ENCODE peak calls at places on chromosomes 5 and 9, in five cellular contexts. Q, Z, Y, C and R are unnamed samples.

GRCh38 chr5:135343417-135343816 is 55.6 kb downstream of the MACROH2A1 start:
- DNase-seq in C (no peak), Y (peak; percentile 35), Q (peak; percentile 48), Z (no peak), R (no peak)

GRCh38 chr5:14156611-14157493 is 13.7 kb downstream of the TRIO start:
- DNase-seq in Q (peak; percentile 98), Y (peak; percentile 99), C (peak; percentile 99), Z (no peak), R (no peak)

GRCh38 chr5:167565555-167565954 is 725.9 kb upstream of the WWC1 start:
- DNase-seq in C (no peak), Y (no peak), Q (peak; percentile 24), Z (peak; percentile 16), R (no peak)

GRCh38 chr5:6832994-6833393 is 119.8 kb downstream of the TENT4A start:
- DNase-seq in C (no peak), Q (no peak), Y (no peak), Z (no peak), R (no peak)

GRCh38 chr5:119355244-119355635 is 579 bp upstream of the TNFAIP8 start:
- DNase-seq in Y (no peak), Q (peak; percentile 86), C (peak; percentile 91), Z (peak; percentile 55), R (no peak)

GRCh38 chr9:96478829-96479371 is 28.9 kb downstream of the HABP4 start:
- DNase-seq in Y (peak; percentile 75), Z (no peak), Q (no peak), C (no peak), R (no peak)

GRCh38 chr9:6354072-6354686 is 26.0 kb downstream of the TPD52L3 start:
- DNase-seq in C (no peak), Y (peak; percentile 65), Q (peak; percentile 54), Z (peak; percentile 62), R (peak; percentile 19)

GRCh38 chr5:69288069-69288468 is 44.5 kb downstream of the CCDC125 start:
- DNase-seq in Z (peak; percentile 70), C (no peak), Y (no peak), Q (no peak), R (no peak)

GRCh38 chr9:91803143-91803940 is 146.7 kb downstream of the ROR2 start:
- DNase-seq in Z (no peak), C (no peak), Q (no peak), Y (peak; percentile 37), R (no peak)

GRCh38 chr5:14364096-14364495 is 217.5 kb upstream of the OTULINL start:
- DNase-seq in Q (peak; percentile 53), C (no peak), Z (no peak), Y (no peak), R (no peak)

GRCh38 chr5:58273705-58274104 is 186.2 kb downstream of the PLK2 start:
- DNase-seq in Z (no peak), C (no peak), Y (no peak), Q (no peak), R (no peak)

GRCh38 chr5:56693220-56693579 is 122.1 kb upstream of the MAP3K1 start:
- DNase-seq in Z (no peak), C (no peak), Y (no peak), Q (no peak), R (no peak)

GRCh38 chr5:56688402-56688801 is 126.9 kb upstream of the MAP3K1 start:
- DNase-seq in Z (no peak), Y (no peak), Q (no peak), C (no peak), R (no peak)

GRCh38 chr5:56696900-56697299 is 118.4 kb upstream of the MAP3K1 start:
- DNase-seq in Z (no peak), Q (no peak), C (no peak), Y (no peak), R (no peak)

GRCh38 chr5:56692359-56693219 is 122.8 kb upstream of the MAP3K1 start:
- DNase-seq in Z (no peak), Q (no peak), Y (no peak), C (no peak), R (no peak)
- H3K4me2 ChIP-seq in Z (no peak overlapping the region), Q (no peak overlapping the region), Y (no peak overlapping the region), C (no peak overlapping the region), R (no peak overlapping the region)

GRCh38 chr5:173689713-173690360 is 73.4 kb upstream of the BOD1 start:
- DNase-seq in C (no peak), Q (no peak), Y (no peak), Z (no peak), R (no peak)
- H3K27ac ChIP-seq in C (no peak overlapping the region), Q (no peak overlapping the region), Y (no peak overlapping the region), Z (no peak overlapping the region), R (no peak overlapping the region)

DNA sequence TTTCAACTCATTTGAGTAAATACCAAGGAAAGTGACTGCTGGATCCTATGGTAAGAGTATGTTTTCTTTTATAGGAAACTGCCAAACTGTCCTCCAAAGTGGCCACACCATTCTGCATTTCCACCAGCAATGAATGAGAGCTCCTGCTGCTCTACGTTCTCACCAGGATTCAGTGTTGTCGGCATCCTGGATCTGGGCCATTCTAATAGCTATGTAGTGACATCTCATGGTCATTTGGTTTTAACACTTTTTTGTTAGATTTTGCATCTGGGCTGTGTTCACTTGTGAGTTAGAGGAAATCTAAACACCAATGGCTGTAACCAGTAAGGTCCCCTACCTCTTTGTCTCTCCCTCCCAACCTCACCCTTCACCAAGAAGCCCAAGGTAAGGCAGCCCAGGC is 115.9 kb downstream of the ATPSCKMT start:
- DNase-seq in C (peak; percentile 33), Z (no peak), Q (peak; percentile 49), Y (no peak), R (no peak)
- TF ChIP-seq CTCF in C (peak; percentile 55), Z (no peak), Q (peak; percentile 56), Y (no peak), R (no peak)

DNA sequence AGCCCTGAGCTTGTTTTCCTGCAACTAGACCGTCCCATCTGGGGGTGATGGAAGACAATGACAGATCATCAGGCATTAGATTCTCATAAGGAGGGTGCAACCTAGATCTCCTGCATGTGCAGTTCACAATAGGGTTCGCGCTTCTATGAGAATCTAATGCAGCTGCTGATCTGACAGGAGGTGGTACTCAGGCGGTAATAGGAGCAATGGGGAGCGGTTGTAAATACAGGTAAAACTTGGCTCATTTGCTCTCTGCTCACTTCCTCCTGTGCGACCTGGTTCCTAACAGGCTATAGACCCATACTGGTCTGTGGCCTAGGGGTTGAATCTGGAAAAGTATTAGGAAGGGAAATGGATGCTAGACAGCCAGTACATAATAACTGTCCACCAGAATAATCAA is 39.7 kb downstream of the PTTG1 start:
- DNase-seq in Z (no peak), C (no peak), Q (no peak), Y (no peak), R (no peak)
- H3K4me2 ChIP-seq in Z (no peak overlapping the region), C (no peak overlapping the region), Q (no peak overlapping the region), Y (no peak overlapping the region), R (no peak overlapping the region)

GRCh38 chr5:88839238-88839637 is 43.7 kb downstream of the MEF2C start:
- DNase-seq in Y (no peak), Z (no peak), Q (no peak), C (no peak), R (no peak)

GRCh38 chr5:88837817-88838216 is 45.2 kb downstream of the MEF2C start:
- DNase-seq in Q (no peak), Z (no peak), C (no peak), Y (no peak), R (no peak)

GRCh38 chr5:88838500-88838899 is 44.5 kb downstream of the MEF2C start:
- DNase-seq in Q (no peak), Z (no peak), C (no peak), Y (no peak), R (no peak)

GRCh38 chr5:88836195-88836838 is 46.7 kb downstream of the MEF2C start:
- DNase-seq in Q (no peak), Z (no peak), C (no peak), Y (peak; percentile 5), R (no peak)

DNA sequence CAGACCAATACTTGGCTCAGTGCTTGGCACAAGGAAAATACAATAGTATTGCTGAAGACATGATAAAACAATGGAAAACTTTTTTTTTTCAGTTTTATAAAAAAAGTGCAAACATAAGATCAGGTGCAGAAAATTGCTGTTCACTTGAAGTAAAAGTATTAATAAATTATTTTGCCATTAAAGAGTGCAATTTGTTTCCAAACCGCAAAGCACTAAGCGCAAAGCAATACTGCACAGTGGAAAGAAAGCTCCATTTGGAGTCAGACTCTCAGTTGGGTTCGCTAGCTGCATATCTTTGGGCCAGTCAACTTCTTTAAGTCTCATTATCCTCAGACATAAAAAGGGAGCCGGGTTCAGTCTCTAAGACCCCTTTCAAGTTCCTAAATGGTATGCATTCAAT is 45.8 kb downstream of the MEF2C start:
- DNase-seq in Z (peak; percentile 37), Y (no peak), C (no peak), Q (no peak), R (no peak)
- H3K27ac ChIP-seq in Z (no peak overlapping the region), Y (no peak overlapping the region), C (no peak overlapping the region), Q (no peak overlapping the region), R (no peak overlapping the region)

DNA sequence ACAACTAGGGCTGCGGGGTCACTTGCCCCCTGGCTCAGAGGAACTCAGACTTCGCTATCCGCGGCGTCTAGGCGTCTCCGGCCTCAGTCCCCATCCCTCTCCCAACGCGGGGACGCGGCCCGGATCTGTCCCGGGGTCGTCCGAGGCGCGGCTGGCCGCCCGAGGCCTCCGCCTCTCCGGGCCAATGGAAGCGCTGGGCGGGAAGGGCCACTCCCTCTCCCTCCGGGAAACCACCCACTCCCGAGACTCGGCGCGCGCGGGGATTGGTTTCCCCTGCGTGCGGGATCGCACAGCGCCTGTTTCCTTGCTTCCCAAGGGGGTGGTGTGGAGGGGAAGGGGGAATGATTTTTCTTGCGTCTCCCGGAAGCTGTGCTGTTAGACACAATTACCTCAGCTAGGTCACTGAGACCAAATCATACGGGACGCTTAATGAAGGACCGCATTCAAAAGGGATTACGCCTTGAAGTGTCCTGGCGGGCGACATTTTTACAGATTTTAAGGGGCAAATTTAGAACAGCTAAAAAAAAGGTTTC is 38.4 kb downstream of the NR2F1 start:
- DNase-seq in Q (peak; percentile 50), Z (peak; percentile 83), C (peak; percentile 53), Y (peak; percentile 92), R (no peak)
- TF ChIP-seq CTCF in Q (no peak), Z (no peak), C (no peak), Y (no peak), R (no peak)